ENCODE peak calls at places on chromosomes 5 and 9, in nine cellular contexts. One of them, this sample, is unnamed.

GRCh38 chr5:102910240-102911226 is 155.4 kb downstream of the PAM start:
- DNase-seq in midbrain: no peak
- DNase-seq in stimulated activated CD8-positive, alpha-beta memory T cell treated with anti-CD3 and anti-CD28 coated beads, Interleukin-2, amount 100 ng/mL, for 48 hours: no peak
- DNase-seq in CD4-positive, alpha-beta T cell: no peak
- DNase-seq in spleen: no peak
- DNase-seq in smooth muscle cell of the brain vasculature: no peak
- DNase-seq in KBM-7: no peak
- DNase-seq in fibroblast of lung: peak
- DNase-seq in NCI-H1930: no peak
- DNase-seq in this sample: no peak

GRCh38 chr5:173228639-173229380 is 6.2 kb downstream of the NKX2-5 start:
- DNase-seq in midbrain: no peak
- DNase-seq in stimulated activated CD8-positive, alpha-beta memory T cell treated with anti-CD3 and anti-CD28 coated beads, Interleukin-2, amount 100 ng/mL, for 48 hours: no peak
- DNase-seq in CD4-positive, alpha-beta T cell: no peak
- DNase-seq in spleen: peak
- DNase-seq in smooth muscle cell of the brain vasculature: no peak
- DNase-seq in KBM-7: no peak
- DNase-seq in fibroblast of lung: no peak
- DNase-seq in NCI-H1930: no peak
- DNase-seq in this sample: no peak

GRCh38 chr9:89639367-89639795 is 34.6 kb downstream of the GADD45G start:
- DNase-seq in midbrain: peak
- DNase-seq in stimulated activated CD8-positive, alpha-beta memory T cell treated with anti-CD3 and anti-CD28 coated beads, Interleukin-2, amount 100 ng/mL, for 48 hours: no peak
- DNase-seq in CD4-positive, alpha-beta T cell: no peak
- DNase-seq in spleen: peak
- DNase-seq in smooth muscle cell of the brain vasculature: no peak
- DNase-seq in KBM-7: no peak
- DNase-seq in fibroblast of lung: no peak
- DNase-seq in NCI-H1930: no peak
- DNase-seq in this sample: peak

GRCh38 chr5:42720242-42720641 is 36.4 kb upstream of the CCDC152 start:
- DNase-seq in midbrain: no peak
- DNase-seq in stimulated activated CD8-positive, alpha-beta memory T cell treated with anti-CD3 and anti-CD28 coated beads, Interleukin-2, amount 100 ng/mL, for 48 hours: no peak
- DNase-seq in CD4-positive, alpha-beta T cell: no peak
- DNase-seq in spleen: no peak
- DNase-seq in smooth muscle cell of the brain vasculature: no peak
- DNase-seq in KBM-7: peak
- DNase-seq in fibroblast of lung: no peak
- DNase-seq in NCI-H1930: no peak
- DNase-seq in this sample: no peak

GRCh38 chr9:105089874-105090273 is 154.6 kb upstream of the SLC44A1 start:
- DNase-seq in midbrain: no peak
- DNase-seq in stimulated activated CD8-positive, alpha-beta memory T cell treated with anti-CD3 and anti-CD28 coated beads, Interleukin-2, amount 100 ng/mL, for 48 hours: no peak
- DNase-seq in CD4-positive, alpha-beta T cell: no peak
- DNase-seq in spleen: no peak
- DNase-seq in smooth muscle cell of the brain vasculature: no peak
- DNase-seq in KBM-7: no peak
- DNase-seq in fibroblast of lung: no peak
- DNase-seq in NCI-H1930: no peak
- DNase-seq in this sample: no peak

GRCh38 chr5:177302354-177303110 is 987 bp downstream of the RAB24 start:
- DNase-seq in midbrain: no peak
- DNase-seq in stimulated activated CD8-positive, alpha-beta memory T cell treated with anti-CD3 and anti-CD28 coated beads, Interleukin-2, amount 100 ng/mL, for 48 hours: no peak
- DNase-seq in CD4-positive, alpha-beta T cell: no peak
- DNase-seq in spleen: peak
- DNase-seq in smooth muscle cell of the brain vasculature: no peak
- DNase-seq in KBM-7: no peak
- DNase-seq in fibroblast of lung: peak
- DNase-seq in NCI-H1930: no peak
- DNase-seq in this sample: no peak

GRCh38 chr5:159923008-159923407 is 6.7 kb downstream of the ADRA1B start:
- DNase-seq in midbrain: no peak
- DNase-seq in stimulated activated CD8-positive, alpha-beta memory T cell treated with anti-CD3 and anti-CD28 coated beads, Interleukin-2, amount 100 ng/mL, for 48 hours: no peak
- DNase-seq in CD4-positive, alpha-beta T cell: no peak
- DNase-seq in spleen: no peak
- DNase-seq in smooth muscle cell of the brain vasculature: no peak
- DNase-seq in KBM-7: no peak
- DNase-seq in fibroblast of lung: no peak
- DNase-seq in NCI-H1930: no peak
- DNase-seq in this sample: no peak

GRCh38 chr5:37437716-37438115 is 58.6 kb downstream of the WDR70 start:
- DNase-seq in midbrain: no peak
- DNase-seq in stimulated activated CD8-positive, alpha-beta memory T cell treated with anti-CD3 and anti-CD28 coated beads, Interleukin-2, amount 100 ng/mL, for 48 hours: no peak
- DNase-seq in CD4-positive, alpha-beta T cell: no peak
- DNase-seq in spleen: no peak
- DNase-seq in smooth muscle cell of the brain vasculature: no peak
- DNase-seq in KBM-7: no peak
- DNase-seq in fibroblast of lung: peak
- DNase-seq in NCI-H1930: no peak
- DNase-seq in this sample: no peak

GRCh38 chr5:87243161-87243877 is 24.4 kb upstream of the RASA1 start:
- DNase-seq in midbrain: no peak
- DNase-seq in stimulated activated CD8-positive, alpha-beta memory T cell treated with anti-CD3 and anti-CD28 coated beads, Interleukin-2, amount 100 ng/mL, for 48 hours: no peak
- DNase-seq in CD4-positive, alpha-beta T cell: no peak
- DNase-seq in spleen: no peak
- DNase-seq in smooth muscle cell of the brain vasculature: no peak
- DNase-seq in KBM-7: no peak
- DNase-seq in fibroblast of lung: peak
- DNase-seq in NCI-H1930: no peak
- DNase-seq in this sample: no peak

GRCh38 chr5:92749943-92750342 is 831.1 kb downstream of the NR2F1-AS1 start:
- DNase-seq in midbrain: no peak
- DNase-seq in stimulated activated CD8-positive, alpha-beta memory T cell treated with anti-CD3 and anti-CD28 coated beads, Interleukin-2, amount 100 ng/mL, for 48 hours: no peak
- DNase-seq in CD4-positive, alpha-beta T cell: no peak
- DNase-seq in spleen: no peak
- DNase-seq in smooth muscle cell of the brain vasculature: peak
- DNase-seq in KBM-7: no peak
- DNase-seq in fibroblast of lung: peak
- DNase-seq in NCI-H1930: no peak
- DNase-seq in this sample: no peak

GRCh38 chr9:83628540-83628939 is 5.6 kb downstream of the IDNK start:
- DNase-seq in midbrain: no peak
- DNase-seq in stimulated activated CD8-positive, alpha-beta memory T cell treated with anti-CD3 and anti-CD28 coated beads, Interleukin-2, amount 100 ng/mL, for 48 hours: no peak
- DNase-seq in CD4-positive, alpha-beta T cell: no peak
- DNase-seq in spleen: no peak
- DNase-seq in smooth muscle cell of the brain vasculature: no peak
- DNase-seq in KBM-7: no peak
- DNase-seq in fibroblast of lung: no peak
- DNase-seq in NCI-H1930: no peak
- DNase-seq in this sample: no peak

GRCh38 chr9:14271078-14271673 is 42.8 kb downstream of the NFIB start:
- DNase-seq in midbrain: peak
- DNase-seq in stimulated activated CD8-positive, alpha-beta memory T cell treated with anti-CD3 and anti-CD28 coated beads, Interleukin-2, amount 100 ng/mL, for 48 hours: no peak
- DNase-seq in CD4-positive, alpha-beta T cell: no peak
- DNase-seq in spleen: no peak
- DNase-seq in smooth muscle cell of the brain vasculature: peak
- DNase-seq in KBM-7: no peak
- DNase-seq in fibroblast of lung: peak
- DNase-seq in NCI-H1930: peak
- DNase-seq in this sample: peak

GRCh38 chr5:43428034-43428712 is 16.0 kb upstream of the CCL28 start:
- DNase-seq in midbrain: no peak
- DNase-seq in stimulated activated CD8-positive, alpha-beta memory T cell treated with anti-CD3 and anti-CD28 coated beads, Interleukin-2, amount 100 ng/mL, for 48 hours: no peak
- DNase-seq in CD4-positive, alpha-beta T cell: no peak
- DNase-seq in spleen: no peak
- DNase-seq in smooth muscle cell of the brain vasculature: no peak
- DNase-seq in KBM-7: no peak
- DNase-seq in fibroblast of lung: peak
- DNase-seq in NCI-H1930: no peak
- DNase-seq in this sample: no peak

GRCh38 chr5:41968153-41968723 is 43.2 kb downstream of the FBXO4 start:
- DNase-seq in midbrain: no peak
- DNase-seq in stimulated activated CD8-positive, alpha-beta memory T cell treated with anti-CD3 and anti-CD28 coated beads, Interleukin-2, amount 100 ng/mL, for 48 hours: no peak
- DNase-seq in CD4-positive, alpha-beta T cell: no peak
- DNase-seq in spleen: no peak
- DNase-seq in smooth muscle cell of the brain vasculature: no peak
- DNase-seq in KBM-7: no peak
- DNase-seq in fibroblast of lung: no peak
- DNase-seq in NCI-H1930: no peak
- DNase-seq in this sample: no peak

GRCh38 chr9:109098221-109098959 is 21.4 kb downstream of the TMEM245 start:
- DNase-seq in midbrain: peak
- DNase-seq in stimulated activated CD8-positive, alpha-beta memory T cell treated with anti-CD3 and anti-CD28 coated beads, Interleukin-2, amount 100 ng/mL, for 48 hours: no peak
- DNase-seq in CD4-positive, alpha-beta T cell: no peak
- DNase-seq in spleen: no peak
- DNase-seq in smooth muscle cell of the brain vasculature: peak
- DNase-seq in KBM-7: no peak
- DNase-seq in fibroblast of lung: peak
- DNase-seq in NCI-H1930: no peak
- DNase-seq in this sample: no peak

GRCh38 chr5:172523146-172523745 is 68.9 kb upstream of the SH3PXD2B start:
- DNase-seq in midbrain: no peak
- DNase-seq in stimulated activated CD8-positive, alpha-beta memory T cell treated with anti-CD3 and anti-CD28 coated beads, Interleukin-2, amount 100 ng/mL, for 48 hours: no peak
- DNase-seq in CD4-positive, alpha-beta T cell: no peak
- DNase-seq in spleen: peak
- DNase-seq in smooth muscle cell of the brain vasculature: no peak
- DNase-seq in KBM-7: no peak
- DNase-seq in fibroblast of lung: no peak
- DNase-seq in NCI-H1930: no peak
- DNase-seq in this sample: no peak

GRCh38 chr5:73380710-73381586 is 67.6 kb downstream of the FOXD1 start:
- DNase-seq in midbrain: no peak
- DNase-seq in stimulated activated CD8-positive, alpha-beta memory T cell treated with anti-CD3 and anti-CD28 coated beads, Interleukin-2, amount 100 ng/mL, for 48 hours: no peak
- DNase-seq in CD4-positive, alpha-beta T cell: no peak
- DNase-seq in spleen: no peak
- DNase-seq in smooth muscle cell of the brain vasculature: no peak
- DNase-seq in KBM-7: no peak
- DNase-seq in fibroblast of lung: no peak
- DNase-seq in NCI-H1930: no peak
- DNase-seq in this sample: no peak

GRCh38 chr9:124222918-124223720 is 34.6 kb upstream of the NEK6 start:
- DNase-seq in midbrain: peak
- DNase-seq in stimulated activated CD8-positive, alpha-beta memory T cell treated with anti-CD3 and anti-CD28 coated beads, Interleukin-2, amount 100 ng/mL, for 48 hours: no peak
- DNase-seq in CD4-positive, alpha-beta T cell: no peak
- DNase-seq in spleen: peak
- DNase-seq in smooth muscle cell of the brain vasculature: no peak
- DNase-seq in KBM-7: peak
- DNase-seq in fibroblast of lung: no peak
- DNase-seq in NCI-H1930: no peak
- DNase-seq in this sample: peak

GRCh38 chr5:10565785-10566506 is 2.1 kb downstream of the ANKRD33B start:
- DNase-seq in midbrain: no peak
- DNase-seq in stimulated activated CD8-positive, alpha-beta memory T cell treated with anti-CD3 and anti-CD28 coated beads, Interleukin-2, amount 100 ng/mL, for 48 hours: no peak
- DNase-seq in CD4-positive, alpha-beta T cell: no peak
- DNase-seq in spleen: no peak
- DNase-seq in smooth muscle cell of the brain vasculature: no peak
- DNase-seq in KBM-7: peak
- DNase-seq in fibroblast of lung: no peak
- DNase-seq in NCI-H1930: no peak
- DNase-seq in this sample: no peak

GRCh38 chr9:130296783-130297055 is 31.2 kb downstream of the HMCN2 start:
- DNase-seq in midbrain: no peak
- DNase-seq in stimulated activated CD8-positive, alpha-beta memory T cell treated with anti-CD3 and anti-CD28 coated beads, Interleukin-2, amount 100 ng/mL, for 48 hours: no peak
- DNase-seq in CD4-positive, alpha-beta T cell: no peak
- DNase-seq in spleen: no peak
- DNase-seq in smooth muscle cell of the brain vasculature: no peak
- DNase-seq in KBM-7: no peak
- DNase-seq in fibroblast of lung: no peak
- DNase-seq in NCI-H1930: no peak
- DNase-seq in this sample: no peak

GRCh38 chr5:150411245-150411979 is 1.3 kb downstream of the CD74 start:
- DNase-seq in midbrain: peak
- DNase-seq in stimulated activated CD8-positive, alpha-beta memory T cell treated with anti-CD3 and anti-CD28 coated beads, Interleukin-2, amount 100 ng/mL, for 48 hours: no peak
- DNase-seq in CD4-positive, alpha-beta T cell: peak
- DNase-seq in spleen: peak
- DNase-seq in smooth muscle cell of the brain vasculature: no peak
- DNase-seq in KBM-7: peak
- DNase-seq in fibroblast of lung: no peak
- DNase-seq in NCI-H1930: no peak
- DNase-seq in this sample: peak

GRCh38 chr5:134604908-134605307 is 27.7 kb downstream of the SAR1B start:
- DNase-seq in midbrain: no peak
- DNase-seq in stimulated activated CD8-positive, alpha-beta memory T cell treated with anti-CD3 and anti-CD28 coated beads, Interleukin-2, amount 100 ng/mL, for 48 hours: no peak
- DNase-seq in CD4-positive, alpha-beta T cell: no peak
- DNase-seq in spleen: no peak
- DNase-seq in smooth muscle cell of the brain vasculature: no peak
- DNase-seq in KBM-7: no peak
- DNase-seq in fibroblast of lung: no peak
- DNase-seq in NCI-H1930: no peak
- DNase-seq in this sample: no peak

GRCh38 chr5:174751154-174751990 is 27.0 kb downstream of the MSX2 start:
- DNase-seq in midbrain: no peak
- DNase-seq in stimulated activated CD8-positive, alpha-beta memory T cell treated with anti-CD3 and anti-CD28 coated beads, Interleukin-2, amount 100 ng/mL, for 48 hours: no peak
- DNase-seq in CD4-positive, alpha-beta T cell: no peak
- DNase-seq in spleen: no peak
- DNase-seq in smooth muscle cell of the brain vasculature: no peak
- DNase-seq in KBM-7: no peak
- DNase-seq in fibroblast of lung: peak
- DNase-seq in NCI-H1930: peak
- DNase-seq in this sample: no peak

GRCh38 chr5:145990077-145990653 is 53.8 kb downstream of the SH3RF2 start:
- DNase-seq in midbrain: no peak
- DNase-seq in stimulated activated CD8-positive, alpha-beta memory T cell treated with anti-CD3 and anti-CD28 coated beads, Interleukin-2, amount 100 ng/mL, for 48 hours: no peak
- DNase-seq in CD4-positive, alpha-beta T cell: no peak
- DNase-seq in spleen: no peak
- DNase-seq in smooth muscle cell of the brain vasculature: no peak
- DNase-seq in KBM-7: no peak
- DNase-seq in fibroblast of lung: no peak
- DNase-seq in NCI-H1930: no peak
- DNase-seq in this sample: no peak

GRCh38 chr9:83059417-83059816 is 3.5 kb downstream of the RASEF start:
- DNase-seq in midbrain: no peak
- DNase-seq in stimulated activated CD8-positive, alpha-beta memory T cell treated with anti-CD3 and anti-CD28 coated beads, Interleukin-2, amount 100 ng/mL, for 48 hours: no peak
- DNase-seq in CD4-positive, alpha-beta T cell: no peak
- DNase-seq in spleen: no peak
- DNase-seq in smooth muscle cell of the brain vasculature: no peak
- DNase-seq in KBM-7: no peak
- DNase-seq in fibroblast of lung: no peak
- DNase-seq in NCI-H1930: no peak
- DNase-seq in this sample: no peak

GRCh38 chr5:130974284-130974683 is 190.8 kb downstream of the HINT1 start:
- DNase-seq in midbrain: no peak
- DNase-seq in stimulated activated CD8-positive, alpha-beta memory T cell treated with anti-CD3 and anti-CD28 coated beads, Interleukin-2, amount 100 ng/mL, for 48 hours: no peak
- DNase-seq in CD4-positive, alpha-beta T cell: no peak
- DNase-seq in spleen: no peak
- DNase-seq in smooth muscle cell of the brain vasculature: no peak
- DNase-seq in KBM-7: no peak
- DNase-seq in fibroblast of lung: no peak
- DNase-seq in NCI-H1930: no peak
- DNase-seq in this sample: no peak

GRCh38 chr5:138138949-138139775 is at the start of gene NME5:
- DNase-seq in midbrain: peak
- DNase-seq in stimulated activated CD8-positive, alpha-beta memory T cell treated with anti-CD3 and anti-CD28 coated beads, Interleukin-2, amount 100 ng/mL, for 48 hours: no peak
- DNase-seq in CD4-positive, alpha-beta T cell: no peak
- DNase-seq in spleen: peak
- DNase-seq in smooth muscle cell of the brain vasculature: peak
- DNase-seq in KBM-7: no peak
- DNase-seq in fibroblast of lung: peak
- DNase-seq in NCI-H1930: peak
- DNase-seq in this sample: peak

GRCh38 chr5:161720460-161720859 is 34.9 kb downstream of the GABRA6 start:
- DNase-seq in midbrain: no peak
- DNase-seq in stimulated activated CD8-positive, alpha-beta memory T cell treated with anti-CD3 and anti-CD28 coated beads, Interleukin-2, amount 100 ng/mL, for 48 hours: no peak
- DNase-seq in CD4-positive, alpha-beta T cell: no peak
- DNase-seq in spleen: no peak
- DNase-seq in smooth muscle cell of the brain vasculature: no peak
- DNase-seq in KBM-7: no peak
- DNase-seq in fibroblast of lung: no peak
- DNase-seq in NCI-H1930: no peak
- DNase-seq in this sample: no peak

GRCh38 chr9:134868751-134869553 is 11.7 kb upstream of the FCN2 start:
- DNase-seq in midbrain: no peak
- DNase-seq in stimulated activated CD8-positive, alpha-beta memory T cell treated with anti-CD3 and anti-CD28 coated beads, Interleukin-2, amount 100 ng/mL, for 48 hours: no peak
- DNase-seq in CD4-positive, alpha-beta T cell: no peak
- DNase-seq in spleen: no peak
- DNase-seq in smooth muscle cell of the brain vasculature: no peak
- DNase-seq in KBM-7: no peak
- DNase-seq in fibroblast of lung: no peak
- DNase-seq in NCI-H1930: no peak
- DNase-seq in this sample: no peak

GRCh38 chr5:151675956-151676712 is 10.6 kb downstream of the SPARC start:
- DNase-seq in midbrain: no peak
- DNase-seq in stimulated activated CD8-positive, alpha-beta memory T cell treated with anti-CD3 and anti-CD28 coated beads, Interleukin-2, amount 100 ng/mL, for 48 hours: no peak
- DNase-seq in CD4-positive, alpha-beta T cell: no peak
- DNase-seq in spleen: no peak
- DNase-seq in smooth muscle cell of the brain vasculature: no peak
- DNase-seq in KBM-7: peak
- DNase-seq in fibroblast of lung: no peak
- DNase-seq in NCI-H1930: no peak
- DNase-seq in this sample: no peak

GRCh38 chr5:17096975-17097695 is 120.3 kb upstream of the BASP1 start:
- DNase-seq in midbrain: no peak
- DNase-seq in stimulated activated CD8-positive, alpha-beta memory T cell treated with anti-CD3 and anti-CD28 coated beads, Interleukin-2, amount 100 ng/mL, for 48 hours: no peak
- DNase-seq in CD4-positive, alpha-beta T cell: no peak
- DNase-seq in spleen: no peak
- DNase-seq in smooth muscle cell of the brain vasculature: no peak
- DNase-seq in KBM-7: no peak
- DNase-seq in fibroblast of lung: no peak
- DNase-seq in NCI-H1930: no peak
- DNase-seq in this sample: no peak

This sample was measured in left cardiac atrium.